ENCODE peak calls at places on chromosomes 6 and 20, in seven cellular contexts. H is GM23338, R is hepatocyte, M is neural progenitor cell, G is PC-3, L is MM.1S, U is OCI-LY7. W is an unnamed sample.

GRCh38 chr6:133418108-133418507 is 177.0 kb downstream of the EYA4 start:
- DNase-seq in M (no peak), R (no peak), U (no peak), G (no peak), L (no peak), H (no peak), W (no peak)

GRCh38 chr6:12313311-12313991 is 23.3 kb downstream of the EDN1 start:
- DNase-seq in H (no peak), G (no peak), L (no peak), R (no peak), M (no peak), U (no peak), W (peak)

GRCh38 chr6:83609248-83609647 is 96.9 kb downstream of the PRSS35 start:
- DNase-seq in R (no peak), L (no peak), H (no peak), M (no peak), G (no peak), U (no peak), W (no peak)

GRCh38 chr20:5674176-5674660 is 76.0 kb upstream of the SHLD1 start:
- DNase-seq in H (no peak), M (no peak), L (peak), U (peak), G (peak), R (no peak), W (peak)

GRCh38 chr20:41139227-41140093 is 2.1 kb downstream of the PLCG1 start:
- DNase-seq in U (no peak), H (no peak), L (no peak), M (no peak), R (no peak), G (no peak), W (no peak)

GRCh38 chr20:54219751-54220426 is 12.0 kb downstream of the PFDN4 start:
- DNase-seq in L (peak), R (peak), M (peak), G (peak), U (peak), H (peak), W (peak)

GRCh38 chr6:255418-256090 is 36.7 kb upstream of the DUSP22 start:
- DNase-seq in H (no peak), R (no peak), U (no peak), L (no peak), G (no peak), M (no peak), W (no peak)

GRCh38 chr6:122730775-122731386 is 48.6 kb upstream of the FABP7 start:
- DNase-seq in U (peak), H (peak), M (peak), G (peak), R (peak), L (peak), W (peak)

GRCh38 chr20:10671850-10672578 is 1.8 kb downstream of the JAG1 start:
- DNase-seq in H (peak), M (peak), L (peak), R (peak), U (no peak), G (peak), W (peak)

GRCh38 chr6:73556796-73557195 is 36.0 kb upstream of the EEF1A1 start:
- DNase-seq in R (no peak), L (no peak), U (no peak), M (no peak), G (no peak), H (no peak), W (no peak)

GRCh38 chr6:84825461-84825860 is 61.1 kb upstream of the TBX18 start:
- DNase-seq in R (peak), L (no peak), U (no peak), G (peak), H (no peak), M (no peak), W (peak)

GRCh38 chr6:157550114-157550989 is 169.4 kb downstream of the ZDHHC14 start:
- DNase-seq in M (no peak), R (no peak), H (no peak), L (no peak), G (no peak), U (no peak), W (no peak)

GRCh38 chr20:12554416-12554815 is 454.4 kb upstream of the SPTLC3 start:
- DNase-seq in L (no peak), H (no peak), G (peak), M (no peak), R (no peak), U (no peak), W (no peak)

GRCh38 chr6:12482386-12482785 is 192.2 kb downstream of the EDN1 start:
- DNase-seq in H (peak), M (peak), U (no peak), L (no peak), G (peak), R (peak), W (no peak)

GRCh38 chr20:24465730-24466129 is 3.7 kb upstream of the SYNDIG1 start:
- DNase-seq in U (no peak), L (no peak), M (no peak), R (no peak), H (no peak), G (no peak), W (peak)

GRCh38 chr20:62616728-62617621 is 25.3 kb upstream of the SLCO4A1 start:
- DNase-seq in M (peak), R (peak), U (peak), G (peak), L (peak), H (peak), W (peak)

GRCh38 chr6:579339-579738 is 77.6 kb downstream of the HUS1B start:
- DNase-seq in G (peak), L (no peak), R (peak), H (no peak), U (peak), M (no peak), W (peak)

GRCh38 chr6:99741092-99741491 is 134.5 kb downstream of the PRDM13 start:
- DNase-seq in G (no peak), H (no peak), L (no peak), R (no peak), M (no peak), U (no peak), W (no peak)

GRCh38 chr20:61626412-61626811 is 374.4 kb downstream of the CDH4 start:
- DNase-seq in R (no peak), H (no peak), G (no peak), L (no peak), M (no peak), U (no peak), W (no peak)

GRCh38 chr6:15384901-15385300 is 139.0 kb downstream of the JARID2 start:
- DNase-seq in R (no peak), M (no peak), H (no peak), G (no peak), U (no peak), L (peak), W (no peak)

GRCh38 chr20:51500311-51500710 is 42.2 kb downstream of the NFATC2 start:
- DNase-seq in M (no peak), R (no peak), G (peak), L (no peak), U (peak), H (no peak), W (peak)

GRCh38 chr6:170199716-170200115 is 91.2 kb downstream of the DLL1 start:
- DNase-seq in U (no peak), R (no peak), M (no peak), G (no peak), L (no peak), H (no peak), W (no peak)

GRCh38 chr20:16573011-16573965 is at the start of gene KIF16B:
- DNase-seq in L (peak), H (peak), U (peak), M (peak), R (peak), G (peak), W (peak)

GRCh38 chr6:14282326-14282725 is 164.8 kb downstream of the CD83 start:
- DNase-seq in M (no peak), U (no peak), L (no peak), H (no peak), R (peak), G (no peak), W (no peak)

GRCh38 chr6:16473184-16473907 is 235.0 kb downstream of the GMPR start:
- DNase-seq in M (no peak), U (no peak), R (no peak), H (no peak), L (peak), G (no peak), W (no peak)

GRCh38 chr6:44006123-44006871 is 121.0 kb downstream of the MRPL14 start:
- DNase-seq in H (no peak), G (no peak), R (no peak), U (no peak), L (no peak), M (no peak), W (peak)

GRCh38 chr6:134676307-134677281 is 273.3 kb downstream of the ALDH8A1 start:
- DNase-seq in L (no peak), M (no peak), R (peak), G (no peak), U (no peak), H (no peak), W (no peak)

GRCh38 chr6:133198725-133199124 is 42.4 kb upstream of the EYA4 start:
- DNase-seq in M (no peak), R (no peak), L (no peak), H (no peak), U (no peak), G (peak), W (no peak)

GRCh38 chr20:50338479-50339195 is 148.0 kb downstream of the CEBPB start:
- DNase-seq in H (peak), L (peak), U (no peak), M (peak), G (no peak), R (no peak), W (peak)

GRCh38 chr6:156269751-156270369 is 507.3 kb upstream of the ARID1B start:
- DNase-seq in H (no peak), U (no peak), M (no peak), G (no peak), L (no peak), R (no peak), W (no peak)

GRCh38 chr6:34074064-34074739 is 71.7 kb downstream of the GRM4 start:
- DNase-seq in R (no peak), M (peak), U (no peak), L (no peak), H (peak), G (no peak), W (no peak)

GRCh38 chr6:142925575-142926110 is 19.3 kb downstream of the HIVEP2 start:
- DNase-seq in G (no peak), M (no peak), U (no peak), R (peak), L (no peak), H (no peak), W (peak)

GRCh38 chr6:100382767-100383195 is 81.9 kb downstream of the SIM1 start:
- DNase-seq in H (no peak), G (peak), L (no peak), M (no peak), R (no peak), U (no peak), W (peak)

GRCh38 chr20:32564440-32564839 is 20.7 kb downstream of the NOL4L start:
- DNase-seq in L (no peak), H (no peak), U (no peak), G (no peak), R (no peak), M (no peak), W (no peak)

GRCh38 chr6:47023543-47023942 is 18.6 kb downstream of the ADGRF1 start:
- DNase-seq in R (no peak), H (no peak), M (no peak), U (no peak), G (no peak), L (no peak), W (no peak)
- TF ChIP-seq EZH2phosphoT487 in R (no peak), H (no peak), M (no peak), U (no peak), G (no peak), L (no peak), W (no peak)

GRCh38 chr6:28209753-28210535 is 15.1 kb upstream of the ZSCAN9 start:
- DNase-seq in R (no peak), H (no peak), L (no peak), M (no peak), G (no peak), U (no peak), W (no peak)
- H2AFZ ChIP-seq in R (no peak), H (no peak), L (no peak), M (no peak), G (no peak), U (no peak), W (no peak)

GRCh38 chr6:21666200-21666671 is 72.7 kb downstream of the SOX4 start:
- DNase-seq in U (no peak), H (peak), L (no peak), G (no peak), M (peak), R (peak), W (peak)

GRCh38 chr6:21666788-21667681 is 73.5 kb downstream of the SOX4 start:
- DNase-seq in R (peak), G (no peak), M (peak), U (no peak), L (no peak), H (peak), W (no peak)

GRCh38 chr6:21665436-21666199 is 72.1 kb downstream of the SOX4 start:
- DNase-seq in H (peak), L (no peak), R (peak), U (no peak), G (no peak), M (peak), W (no peak)

GRCh38 chr6:21665101-21665435 is 71.5 kb downstream of the SOX4 start:
- DNase-seq in M (no peak), G (no peak), R (no peak), U (no peak), L (no peak), H (no peak), W (peak)

GRCh38 chr6:21664263-21665081 is 70.9 kb downstream of the SOX4 start:
- DNase-seq in H (peak), M (peak), G (no peak), L (no peak), U (no peak), R (peak), W (peak)
- H3K4me3 ChIP-seq in H (peak), M (peak), G (no peak), L (no peak), U (no peak), R (peak), W (peak)

GRCh38 chr20:2468581-2469407 is 1.8 kb downstream of the SNRPB start:
- DNase-seq in R (no peak), M (no peak), G (no peak), H (no peak), U (no peak), L (peak), W (peak)

GRCh38 chr20:2470432-2471193 is at the start of gene SNRPB:
- DNase-seq in R (peak), G (peak), U (peak), H (peak), M (peak), L (peak), W (peak)

GRCh38 chr20:2465100-2465499 is 5.5 kb downstream of the SNRPB start:
- DNase-seq in M (no peak), H (no peak), L (no peak), R (no peak), U (no peak), G (no peak), W (no peak)

GRCh38 chr20:2467412-2467811 is 3.2 kb downstream of the SNRPB start:
- DNase-seq in L (no peak), M (no peak), G (no peak), U (no peak), R (no peak), H (no peak), W (no peak)

DNA sequence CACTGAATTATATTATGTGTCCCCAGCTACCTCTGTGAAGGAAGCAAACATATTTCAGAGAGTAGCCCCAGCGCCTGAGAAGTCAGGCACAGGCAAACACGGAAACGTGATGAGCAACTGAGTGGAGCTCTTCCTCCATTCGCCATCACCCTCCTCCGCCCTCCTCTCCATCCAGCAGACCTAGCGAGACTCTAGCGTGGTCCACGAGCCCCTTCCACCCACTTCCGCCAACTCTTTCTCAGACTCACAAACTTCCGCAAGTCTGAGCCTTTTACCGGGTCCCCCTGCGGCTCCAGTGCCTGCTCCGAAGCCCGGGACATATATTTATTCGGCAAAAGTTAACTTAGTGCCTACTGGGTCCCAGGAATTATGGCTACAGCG is 548 bp downstream of the SNRPB start:
- DNase-seq in U (peak), R (peak), H (peak), G (peak), M (peak), L (peak), W (peak)
- TF ChIP-seq EZH2phosphoT487 in U (no peak), R (no peak), H (no peak), G (no peak), M (no peak), L (no peak), W (no peak)